ENCODE peak calls at places on chromosomes 2 and 18, in nine cellular contexts. N is GM23248, E is MM.1S, R is neural progenitor cell, I is SK-N-SH, A is PC-3, Y is HCT116, Q is OCI-LY7, Z is GM23338. W is an unnamed sample.

GRCh38 chr2:7795358-7796199 is 878.4 kb downstream of the RNF144A start:
- DNase-seq in E (no peak), R (peak; percentile 17), Y (no peak), Z (no peak), I (no peak), Q (no peak), N (peak; percentile 45), A (no peak), W (peak; percentile 38)

GRCh38 chr2:170505631-170506270 is 209.4 kb upstream of the SP5 start:
- DNase-seq in A (no peak), Y (no peak), I (no peak), Q (no peak), Z (peak; percentile 27), E (no peak), R (peak; percentile 65), N (peak; percentile 32), W (peak; percentile 68)

GRCh38 chr2:5758346-5758745 is 66.2 kb downstream of the SOX11 start:
- DNase-seq in A (no peak), Q (no peak), I (no peak), R (no peak), N (no peak), Y (no peak), E (no peak), Z (no peak), W (no peak)

GRCh38 chr2:208189782-208190181 is at the start of gene C2orf80:
- DNase-seq in Z (peak; percentile 52), R (peak; percentile 65), Y (no peak), I (no peak), E (no peak), Q (no peak), A (no peak), N (no peak), W (no peak)

GRCh38 chr2:3505771-3506170 is 13.6 kb downstream of the ADI1 start:
- DNase-seq in Z (no peak), Q (no peak), R (no peak), N (no peak), I (no peak), A (no peak), Y (no peak), E (no peak), W (peak; percentile 57)

GRCh38 chr2:130759906-130760753 is 4.8 kb downstream of the AMER3 start:
- DNase-seq in Q (no peak), Z (no peak), E (no peak), R (no peak), A (peak; percentile 54), N (peak; percentile 35), Y (no peak), I (peak; percentile 54), W (no peak)

GRCh38 chr18:35770360-35770759 is 188.8 kb downstream of the GALNT1 start:
- DNase-seq in I (no peak), E (no peak), Q (no peak), A (peak; percentile 26), R (no peak), Y (no peak), N (no peak), Z (no peak), W (no peak)

GRCh38 chr2:239149501-239149900 is 251.3 kb downstream of the HDAC4 start:
- DNase-seq in A (no peak), Z (no peak), E (no peak), Y (no peak), R (no peak), N (no peak), Q (no peak), I (no peak), W (no peak)

GRCh38 chr2:101981484-101981883 is 10.3 kb upstream of the IL1R2 start:
- DNase-seq in Y (no peak), A (no peak), R (no peak), E (no peak), I (no peak), Z (no peak), N (peak; percentile 22), Q (no peak), W (no peak)

GRCh38 chr2:98512699-98513098 is 68.0 kb downstream of the INPP4A start:
- DNase-seq in N (no peak), A (no peak), Y (no peak), R (no peak), I (no peak), Q (no peak), E (no peak), Z (no peak), W (no peak)

GRCh38 chr2:98514096-98514639 is 69.5 kb downstream of the INPP4A start:
- DNase-seq in Z (no peak), N (no peak), E (no peak), Y (no peak), Q (no peak), A (no peak), I (no peak), R (peak; percentile 39), W (no peak)

GRCh38 chr2:98509542-98510321 is 65.1 kb downstream of the INPP4A start:
- DNase-seq in R (no peak), Y (no peak), N (no peak), Q (no peak), Z (no peak), E (no peak), I (no peak), A (no peak), W (no peak)

GRCh38 chr2:98510322-98510662 is 65.6 kb downstream of the INPP4A start:
- DNase-seq in R (no peak), A (no peak), N (no peak), I (no peak), Z (no peak), Q (no peak), Y (no peak), E (no peak), W (no peak)

DNA sequence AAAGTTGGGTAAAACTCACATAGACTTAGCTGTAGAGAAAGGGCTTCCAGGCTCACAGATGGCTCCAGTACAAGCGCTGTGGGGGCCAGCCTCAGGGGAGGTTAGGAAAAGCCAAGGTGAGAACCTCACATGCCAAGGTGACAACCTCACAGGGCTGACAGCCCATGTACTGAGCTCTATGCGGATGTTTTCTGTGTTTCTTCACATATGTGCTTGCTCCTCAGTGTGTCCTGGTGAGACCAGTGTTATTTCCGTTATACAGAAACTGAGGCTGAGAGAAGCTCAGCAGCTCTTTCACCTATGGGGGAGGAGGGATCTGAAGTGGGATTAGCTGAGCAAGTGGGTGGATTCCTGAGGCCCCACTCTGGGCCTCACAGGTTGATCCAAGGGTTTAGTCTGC is 67.3 kb downstream of the INPP4A start:
- DNase-seq in I (no peak), Y (no peak), Q (no peak), R (no peak), N (no peak), E (no peak), Z (no peak), A (no peak), W (no peak)
- H3K4me1 ChIP-seq in I (peaks cover 5% of the 10 kb centered on the region), Y (no peaks in the 10 kb centered on the region), Q (no peaks in the 10 kb centered on the region), R (peaks cover 11% of the 10 kb centered on the region), N (peaks cover 13% of the 10 kb centered on the region), E (peaks cover 71% of the 10 kb centered on the region), Z (no peaks in the 10 kb centered on the region), A (peaks cover 6% of the 10 kb centered on the region), W (peaks cover 7% of the 10 kb centered on the region)

DNA sequence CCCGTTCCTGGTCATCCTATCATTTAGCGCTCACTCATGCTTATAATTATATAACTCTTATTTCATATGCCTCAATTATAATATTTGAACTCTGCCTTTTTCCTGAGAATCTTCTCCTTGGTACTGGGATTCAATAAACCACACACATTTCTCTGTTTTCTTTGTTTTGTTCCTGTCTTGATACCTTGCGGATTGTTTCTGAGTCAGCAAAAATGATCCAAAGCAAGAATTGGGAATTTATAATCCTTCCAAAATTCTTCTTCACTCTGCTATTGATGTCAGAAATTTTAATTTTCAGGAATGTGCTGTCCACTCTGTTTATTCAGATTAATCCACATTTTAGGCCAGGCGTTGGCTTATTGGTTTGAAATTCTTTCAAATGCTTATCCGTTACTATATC is 886.0 kb downstream of the SUCLG1 start:
- DNase-seq in Y (no peak), N (no peak), E (no peak), R (no peak), A (no peak), Q (no peak), I (no peak), Z (no peak), W (no peak)
- TF ChIP-seq EZH2phosphoT487 in Y (no peak), N (no peak), E (no peak), R (no peak), A (no peak), Q (no peak), I (no peak), Z (no peak), W (no peak)

GRCh38 chr2:58965602-58966001 is 724.5 kb upstream of the FANCL start:
- DNase-seq in Q (no peak), Z (no peak), Y (no peak), R (no peak), I (no peak), A (no peak), N (no peak), E (no peak), W (no peak)

GRCh38 chr2:58954880-58955385 is 713.8 kb upstream of the FANCL start:
- DNase-seq in Y (no peak), I (no peak), Q (no peak), R (no peak), N (no peak), A (no peak), Z (no peak), E (no peak), W (no peak)

DNA sequence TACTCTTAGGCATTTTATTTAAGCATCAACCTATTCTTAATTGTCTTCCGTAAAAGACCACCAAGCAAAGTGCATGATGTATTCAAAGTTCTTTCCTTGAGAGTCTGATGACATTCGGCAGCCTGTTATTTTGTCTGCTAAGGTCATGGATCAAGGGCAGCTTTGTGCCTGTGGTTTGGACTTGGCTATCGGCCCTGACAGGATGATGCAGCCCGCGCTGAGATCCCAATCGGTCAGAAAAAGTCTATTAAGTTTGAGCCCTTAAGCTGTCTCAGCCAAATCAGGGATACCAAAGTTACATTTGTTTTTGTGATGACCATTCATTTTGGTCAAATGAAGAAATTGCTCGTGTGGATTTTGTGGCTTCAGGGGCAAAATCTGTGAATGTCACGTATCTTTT is 718.9 kb upstream of the FANCL start:
- DNase-seq in Y (no peak), Z (no peak), I (peak; percentile 26), R (no peak), N (no peak), A (no peak), E (no peak), Q (no peak), W (no peak)
- H3K4me3 ChIP-seq in Y (no peak overlapping the region), Z (no peak overlapping the region), I (no peak overlapping the region), R (no peak overlapping the region), N (no peak overlapping the region), A (no peak overlapping the region), E (no peak overlapping the region), Q (no peak overlapping the region), W (no peak overlapping the region)

DNA sequence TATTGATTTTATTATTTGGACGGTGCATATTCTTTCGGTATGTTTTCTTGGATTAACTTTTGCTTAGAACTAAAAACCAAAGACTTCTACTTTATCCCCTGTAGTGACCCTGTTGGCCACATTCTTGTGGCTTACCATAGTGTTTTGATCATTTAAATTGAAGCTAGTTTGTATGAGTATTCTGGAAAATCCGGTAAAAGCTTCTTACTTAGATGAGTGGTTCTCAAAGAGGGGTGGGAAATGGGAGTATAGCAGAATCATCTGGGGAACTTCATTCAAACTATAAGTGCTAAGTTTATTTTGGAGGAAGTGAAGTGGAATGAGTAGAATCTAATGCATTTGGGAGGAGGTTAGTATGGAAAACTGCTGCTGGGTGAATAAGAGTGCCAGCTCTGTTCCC is 3.8 kb downstream of the PPP1CB start:
- DNase-seq in R (no peak), Z (no peak), E (no peak), I (no peak), Y (no peak), N (peak; percentile 34), A (no peak), Q (no peak), W (no peak)
- H3K4me1 ChIP-seq in R (peaks cover 29% of the 10 kb centered on the region), Z (peaks cover 23% of the 10 kb centered on the region), E (peaks cover 4% of the 10 kb centered on the region), I (peaks cover 22% of the 10 kb centered on the region), Y (no peaks in the 10 kb centered on the region), N (peaks cover 46% of the 10 kb centered on the region), A (peaks cover 30% of the 10 kb centered on the region), Q (peaks cover 24% of the 10 kb centered on the region), W (peaks cover 14% of the 10 kb centered on the region)

GRCh38 chr18:33495278-33495677 is 54.8 kb upstream of the CCDC178 start:
- DNase-seq in Y (no peak), A (peak; percentile 31), R (peak; percentile 70), E (peak; percentile 31), Q (peak; percentile 10), Z (peak; percentile 82), N (peak; percentile 5), I (peak; percentile 36), W (peak; percentile 64)
- TF ChIP-seq EZH2phosphoT487 in Y (no peak), A (no peak), R (no peak), E (no peak), Q (no peak), Z (no peak), N (no peak), I (no peak), W (no peak)